ENCODE peak calls at places on chromosome 17, in nine cellular contexts. P is HFFc6; A is glutamatergic neuron; K is progenitor cell of endocrine pancreas; V is CD8-positive, alpha-beta T cell; T is endothelial cell; U is AG09309; M is H9; C is left lung. B is an unnamed sample.

GRCh38 chr17:173064-173911 is 8.2 kb downstream of the DOC2B start:
- DNase-seq in C (no peak), P (no peak), T (no peak), V (no peak), A (peak), U (no peak), M (no peak), K (no peak), B (no peak)

GRCh38 chr17:51056813-51057510 is 63.7 kb downstream of the SPAG9 start:
- DNase-seq in U (peak), V (no peak), M (peak), C (no peak), P (peak), T (peak), K (no peak), A (peak), B (no peak)

GRCh38 chr17:40122944-40123810 is 1.4 kb downstream of the MSL1 start:
- DNase-seq in P (no peak), V (no peak), A (peak), K (peak), M (peak), C (peak), U (no peak), T (peak), B (peak)

GRCh38 chr17:78414178-78415162 is 36.0 kb downstream of the PGS1 start:
- DNase-seq in P (no peak), V (peak), K (no peak), A (no peak), T (no peak), U (no peak), M (no peak), C (no peak), B (no peak)

GRCh38 chr17:72407336-72408121 is 286.7 kb downstream of the SOX9 start:
- DNase-seq in M (peak), K (no peak), A (peak), V (no peak), U (peak), P (peak), C (peak), T (no peak), B (no peak)

GRCh38 chr17:48550313-48551205 is 5.7 kb upstream of the HOXB2 start:
- DNase-seq in M (peak), P (no peak), K (no peak), C (no peak), U (no peak), V (no peak), T (no peak), A (peak), B (no peak)

GRCh38 chr17:79831367-79832210 is 7.7 kb downstream of the CBX4 start:
- DNase-seq in U (no peak), K (no peak), V (no peak), M (peak), T (no peak), A (no peak), P (no peak), C (peak), B (no peak)

GRCh38 chr17:36856921-36857381 is 80.3 kb upstream of the LHX1 start:
- DNase-seq in K (no peak), P (no peak), T (no peak), A (no peak), V (no peak), U (no peak), C (no peak), M (no peak), B (no peak)

GRCh38 chr17:48873212-48873611 is 19.4 kb upstream of the ATP5MC1 start:
- DNase-seq in P (no peak), C (no peak), V (no peak), M (no peak), U (no peak), A (no peak), K (no peak), T (no peak), B (peak)

GRCh38 chr17:17774009-17774881 is 62.5 kb downstream of the SREBF1 start:
- DNase-seq in U (no peak), P (peak), K (no peak), C (peak), T (no peak), A (no peak), M (no peak), V (no peak), B (no peak)

GRCh38 chr17:42191209-42191608 is 3.1 kb downstream of the GHDC start:
- DNase-seq in C (no peak), U (no peak), M (peak), P (no peak), T (no peak), V (no peak), A (no peak), K (no peak), B (no peak)

GRCh38 chr17:42192189-42193126 is 1.8 kb downstream of the GHDC start:
- DNase-seq in U (no peak), K (no peak), T (no peak), M (no peak), C (no peak), A (no peak), V (no peak), P (no peak), B (no peak)

GRCh38 chr17:42190491-42191180 is 3.7 kb downstream of the GHDC start:
- DNase-seq in U (no peak), K (no peak), M (peak), V (no peak), P (no peak), T (no peak), C (no peak), A (no peak), B (no peak)

GRCh38 chr17:42194133-42194899 is at the start of gene GHDC:
- DNase-seq in A (peak), V (peak), T (peak), K (no peak), C (peak), P (peak), M (peak), U (no peak), B (peak)

GRCh38 chr17:42193216-42194132 is 820 bp downstream of the GHDC start:
- DNase-seq in P (no peak), C (no peak), A (no peak), T (no peak), K (no peak), V (no peak), M (no peak), U (no peak), B (no peak)
- TF ChIP-seq CTCF in P (no peak), C (no peak), A (no peak), T (no peak), K (no peak), V (no peak), M (no peak), U (no peak), B (no peak)

GRCh38 chr17:80925668-80926067 is 66.0 kb upstream of the CHMP6 start:
- DNase-seq in P (no peak), K (no peak), U (no peak), A (no peak), V (no peak), M (no peak), C (no peak), T (no peak), B (no peak)

GRCh38 chr17:80930335-80931040 is 61.2 kb upstream of the CHMP6 start:
- DNase-seq in C (no peak), A (no peak), M (no peak), V (no peak), K (no peak), U (no peak), P (no peak), T (no peak), B (no peak)

GRCh38 chr17:80929449-80929848 is 62.2 kb upstream of the CHMP6 start:
- DNase-seq in A (no peak), P (no peak), M (no peak), U (no peak), V (no peak), K (no peak), C (peak), T (no peak), B (no peak)

GRCh38 chr17:80926601-80927250 is 64.9 kb upstream of the CHMP6 start:
- DNase-seq in U (no peak), K (no peak), M (no peak), V (no peak), C (peak), T (no peak), A (no peak), P (no peak), B (peak)

DNA sequence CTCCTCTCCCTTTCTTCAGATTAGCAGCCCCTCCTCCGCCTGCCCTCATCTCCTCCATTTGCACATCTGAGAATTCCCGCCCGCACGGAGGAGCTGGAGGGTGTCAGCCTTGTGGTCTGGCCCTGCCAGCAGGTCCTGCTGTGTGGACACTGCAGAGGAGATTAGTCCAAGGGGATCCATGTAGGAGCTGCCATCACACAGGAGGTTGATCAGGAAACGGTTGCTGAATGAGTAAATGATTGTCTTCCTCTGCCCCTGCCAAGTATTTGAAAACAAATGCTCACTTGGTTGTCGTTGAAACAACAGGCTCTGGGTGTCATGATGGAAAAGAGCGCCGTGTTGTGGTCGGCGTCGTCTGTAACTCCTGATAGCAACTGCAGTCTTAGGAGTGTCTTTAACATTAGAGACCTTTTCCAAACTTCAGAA is 63.8 kb upstream of the CHMP6 start:
- DNase-seq in P (no peak), C (peak), U (no peak), A (peak), V (no peak), M (no peak), T (peak), K (no peak), B (no peak)
- TF ChIP-seq CTCF in P (no peak), C (no peak), U (no peak), A (no peak), V (no peak), M (no peak), T (no peak), K (no peak), B (no peak)

DNA sequence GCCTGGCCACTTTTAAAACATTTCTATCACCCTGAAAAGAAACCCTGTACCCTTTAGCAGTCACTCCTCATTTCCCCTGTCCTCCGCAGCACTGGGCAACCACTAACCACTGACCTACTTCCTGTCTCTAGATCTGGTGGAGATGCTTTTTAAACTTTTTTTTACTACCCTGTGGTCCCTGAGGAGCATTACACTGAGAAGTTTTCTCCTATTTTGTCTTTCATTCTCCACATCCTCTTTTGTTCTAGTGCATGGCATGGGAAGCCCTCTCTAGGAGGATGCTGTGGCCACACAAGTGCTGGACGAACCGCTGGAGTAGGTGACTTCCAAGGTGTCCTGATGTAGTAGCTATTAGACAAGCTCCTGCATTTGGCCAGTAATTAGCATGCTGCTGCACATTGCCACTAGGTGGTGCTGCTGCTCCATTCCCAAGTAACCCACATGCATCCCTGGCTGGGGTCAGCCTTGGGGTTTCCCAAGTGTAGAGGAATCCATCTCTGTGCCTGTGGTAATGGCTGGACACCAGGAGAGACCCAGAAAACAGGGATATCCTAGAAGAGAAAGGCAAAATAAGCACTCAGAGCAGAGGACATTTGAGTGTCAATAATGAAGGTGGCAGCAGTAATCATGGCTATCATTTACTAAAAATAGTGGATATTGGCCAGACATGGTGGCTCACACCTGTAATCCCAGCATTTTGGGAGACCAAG is 143.8 kb upstream of the CRHR1 start:
- DNase-seq in C (peak), A (peak), M (peak), V (peak), T (peak), K (peak), U (peak), P (peak), B (peak)
- TF ChIP-seq CTCF in C (peak), A (peak), M (peak), V (peak), T (peak), K (peak), U (peak), P (peak), B (peak)

DNA sequence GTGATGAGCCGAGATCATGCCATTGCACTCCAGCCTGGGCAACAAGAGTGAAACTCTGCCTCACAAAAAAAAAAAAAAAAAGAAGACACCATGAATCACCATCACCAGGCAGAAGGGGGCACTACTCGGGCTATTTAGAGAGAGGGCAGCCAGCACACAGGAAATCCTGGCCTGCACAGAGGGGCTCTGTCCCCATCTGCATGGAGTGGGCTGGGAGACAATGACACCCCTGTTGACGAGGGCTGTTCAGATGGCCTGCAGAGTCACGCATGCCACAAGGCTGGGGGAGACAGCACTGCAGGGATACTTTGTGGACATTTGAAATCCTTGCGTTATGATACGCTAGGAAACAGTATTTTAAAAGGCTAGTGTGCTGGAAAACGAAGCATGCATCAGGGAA is 48.3 kb downstream of the CUEDC1 start:
- DNase-seq in U (no peak), M (peak), V (no peak), C (no peak), T (no peak), K (no peak), P (no peak), A (no peak), B (no peak)
- TF ChIP-seq CTCF in U (peak), M (peak), V (no peak), C (no peak), T (peak), K (peak), P (peak), A (no peak), B (no peak)

GRCh38 chr17:21288581-21289017 is 4.1 kb downstream of the MAP2K3 start:
- DNase-seq in P (no peak), A (no peak), K (no peak), T (no peak), M (no peak), U (no peak), C (no peak), V (no peak), B (no peak)
- TF ChIP-seq CTCF in P (peak), A (no peak), K (no peak), T (no peak), M (no peak), U (peak), C (no peak), V (no peak), B (no peak)

DNA sequence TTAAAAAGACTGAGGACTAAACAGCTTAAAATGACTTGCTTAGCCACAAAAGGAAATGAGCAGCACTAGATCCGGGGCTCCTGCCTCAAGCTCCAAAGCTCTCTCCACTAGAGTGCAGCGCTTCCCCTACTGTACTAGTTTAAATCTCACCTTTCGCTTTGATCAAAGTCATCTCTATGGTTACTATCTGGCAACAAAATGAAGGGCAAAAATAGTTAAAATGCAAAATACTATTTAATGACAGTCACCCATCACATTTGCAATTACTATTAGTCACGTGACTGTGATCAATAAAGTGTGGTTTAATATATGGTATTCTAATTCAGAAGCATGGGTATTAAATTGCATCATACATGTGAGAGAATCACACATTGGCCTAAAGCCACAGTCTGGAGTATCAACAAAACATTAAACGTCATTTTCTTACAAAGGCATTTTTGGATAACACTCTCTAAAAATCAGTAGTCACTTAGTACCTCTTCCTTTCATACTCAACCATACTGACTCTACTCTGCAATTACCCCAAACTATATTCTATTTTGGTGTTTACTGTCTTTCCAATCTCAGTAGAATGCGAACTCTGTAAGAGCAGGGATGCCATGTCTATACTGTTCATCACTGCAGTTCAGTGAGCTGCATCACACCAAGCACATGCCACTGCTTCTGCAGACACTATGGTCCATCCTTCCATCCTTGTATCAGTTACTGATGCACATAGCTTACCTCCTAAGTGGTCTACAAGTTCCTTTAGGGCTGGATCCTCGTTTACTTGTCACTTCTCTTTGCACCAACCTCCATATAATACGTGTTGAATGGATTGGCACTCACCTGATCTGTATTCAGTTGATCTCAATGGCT is 6.2 kb downstream of the PSMD12 start:
- DNase-seq in P (no peak), V (no peak), K (no peak), T (peak), C (no peak), A (no peak), M (no peak), U (no peak), B (peak)
- TF ChIP-seq CTCF in P (peak), V (peak), K (peak), T (no peak), C (no peak), A (no peak), M (peak), U (peak), B (peak)

B was measured in Caco-2.